ENCODE peak calls at places on chromosomes 11 and 22, in four cellular contexts. Q, L, E and J are unnamed samples.

GRCh38 chr22:24208012-24208749 is 26.9 kb downstream of the SUSD2 start:
- DNase-seq in Q (peak), L (no peak), E (no peak), J (no peak)

GRCh38 chr11:6300325-6300724 is 20.0 kb downstream of the CAVIN3 start:
- DNase-seq in Q (no peak), L (no peak), E (no peak), J (no peak)

GRCh38 chr11:121895919-121896318 is 220.1 kb downstream of the BLID start:
- DNase-seq in Q (no peak), L (no peak), E (no peak), J (no peak)

GRCh38 chr11:24298126-24298525 is 198.7 kb upstream of the LUZP2 start:
- DNase-seq in Q (no peak), L (no peak), E (no peak), J (no peak)

GRCh38 chr11:82750643-82751139 is 17.0 kb upstream of the FAM181B start:
- DNase-seq in Q (no peak), L (no peak), E (no peak), J (peak)

GRCh38 chr11:119356349-119357031 is 10.0 kb upstream of the MFRP start:
- DNase-seq in Q (no peak), L (no peak), E (peak), J (peak)

GRCh38 chr22:24205438-24206189 is 24.3 kb downstream of the SUSD2 start:
- DNase-seq in Q (no peak), L (no peak), E (no peak), J (peak)

GRCh38 chr11:134656861-134657540 is 245.0 kb upstream of the B3GAT1 start:
- DNase-seq in Q (no peak), L (no peak), E (no peak), J (no peak)

GRCh38 chr11:66478823-66479740 is 1.2 kb upstream of the DPP3 start:
- DNase-seq in Q (peak), L (no peak), E (peak), J (peak)

GRCh38 chr11:57244911-57245310 is 7.9 kb upstream of the APLNR start:
- DNase-seq in Q (no peak), L (no peak), E (no peak), J (no peak)

GRCh38 chr22:42933783-42934144 is 76.7 kb upstream of the ARFGAP3 start:
- DNase-seq in Q (peak), L (no peak), E (no peak), J (no peak)

GRCh38 chr22:36220457-36220921 is 18.8 kb downstream of the APOL2 start:
- DNase-seq in Q (no peak), L (no peak), E (no peak), J (peak)

GRCh38 chr11:118618115-118618990 is 10.9 kb downstream of the PHLDB1 start:
- DNase-seq in Q (no peak), L (no peak), E (no peak), J (no peak)

GRCh38 chr11:3639841-3640240 is 2.0 kb downstream of the ART5 start:
- DNase-seq in Q (no peak), L (no peak), E (no peak), J (no peak)

GRCh38 chr11:1305558-1306056 is 3.8 kb downstream of the TOLLIP start:
- DNase-seq in Q (no peak), L (no peak), E (no peak), J (no peak)

GRCh38 chr11:19816817-19817216 is 104.2 kb downstream of the NAV2 start:
- DNase-seq in Q (no peak), L (no peak), E (no peak), J (peak)

GRCh38 chr11:19524171-19524671 is 188.4 kb upstream of the NAV2 start:
- DNase-seq in Q (no peak), L (no peak), E (no peak), J (no peak)

DNA sequence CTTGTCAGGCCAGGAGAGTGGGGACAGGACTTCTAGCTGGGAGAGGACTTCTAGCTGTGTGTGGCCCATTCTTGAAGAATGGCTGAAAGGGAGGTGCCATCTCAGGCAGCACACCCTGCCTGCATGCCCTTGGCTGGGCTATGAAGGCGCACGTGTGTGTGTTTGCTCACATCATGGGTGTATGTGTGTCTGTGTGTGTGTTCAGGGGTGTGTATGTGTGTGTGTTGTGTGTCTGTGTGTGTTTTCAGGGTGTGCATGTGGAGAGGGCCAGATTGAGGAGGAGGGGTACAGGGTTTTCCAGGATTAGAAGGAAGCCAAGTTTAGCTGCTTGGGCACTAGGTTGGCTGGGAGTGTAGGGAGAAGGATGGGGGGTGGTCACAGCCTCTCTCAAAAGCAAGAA is 16.6 kb downstream of the TP53I11 start:
- DNase-seq in Q (no peak), L (no peak), E (no peak), J (no peak)
- H3K4me3 ChIP-seq in Q (no peak), L (no peak), E (no peak), J (no peak)

GRCh38 chr11:8688414-8689362 is 6.1 kb downstream of the RPL27A start:
- DNase-seq in Q (peak), L (peak), E (peak), J (peak)
- TF ChIP-seq REST in Q (no peak), L (peak), E (peak), J (no peak)

GRCh38 chr11:92556435-92556834 is 331.8 kb downstream of the FAT3 start:
- DNase-seq in Q (no peak), L (no peak), E (no peak), J (peak)
- TF ChIP-seq CREB1 in Q (no peak), L (no peak), E (no peak), J (no peak)

GRCh38 chr22:38966942-38967341 is 9.5 kb downstream of the APOBEC3A start:
- DNase-seq in Q (no peak), L (no peak), E (no peak), J (no peak)
- H3K4me3 ChIP-seq in Q (no peak), L (no peak), E (no peak), J (no peak)

DNA sequence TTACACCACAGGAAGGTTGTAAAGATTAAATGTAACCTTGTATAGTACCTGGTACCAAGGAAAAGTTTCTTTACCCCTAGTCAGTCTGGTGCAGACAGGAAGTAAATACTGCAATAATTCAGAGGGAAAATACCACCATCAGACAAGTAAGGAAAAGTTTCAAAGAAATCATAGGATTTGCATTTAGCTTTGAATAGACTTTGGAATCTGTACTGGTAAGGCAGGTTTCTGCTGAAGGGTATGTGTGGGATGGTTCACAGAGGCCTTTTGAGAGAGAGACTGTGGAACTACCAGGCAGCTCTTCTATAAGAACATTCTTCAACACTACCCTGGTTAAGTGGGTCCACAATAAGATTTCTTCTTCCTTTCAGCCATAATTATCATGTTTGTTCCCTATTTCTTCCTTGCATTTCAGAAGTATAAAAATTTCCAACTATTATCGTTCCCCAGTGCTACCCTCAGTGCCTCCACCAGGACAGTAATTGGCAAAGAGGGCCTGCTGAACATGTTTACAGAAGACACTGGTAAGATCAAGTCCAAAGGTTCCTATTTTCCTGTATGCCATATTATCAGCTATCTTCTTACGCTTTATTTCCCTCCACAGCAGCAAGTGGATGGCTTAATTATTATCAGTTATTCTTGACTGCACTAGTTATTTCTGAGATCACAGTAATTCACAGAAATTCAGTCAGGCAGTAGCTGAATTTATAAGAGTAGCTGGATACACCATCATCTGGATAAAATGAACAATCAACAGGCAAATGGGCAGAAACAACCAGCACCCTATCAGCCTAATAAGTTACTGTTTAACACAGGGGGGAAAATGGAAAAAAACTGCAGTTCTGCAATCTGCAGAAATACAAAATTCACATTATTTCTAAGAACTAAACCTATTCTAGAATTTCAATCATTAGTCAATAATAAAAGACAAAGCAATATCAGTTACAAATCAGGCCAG is 48.5 kb downstream of the PITPNB start:
- DNase-seq in Q (peak), L (no peak), E (no peak), J (no peak)
- TF ChIP-seq REST in Q (no peak), L (no peak), E (no peak), J (no peak)

DNA sequence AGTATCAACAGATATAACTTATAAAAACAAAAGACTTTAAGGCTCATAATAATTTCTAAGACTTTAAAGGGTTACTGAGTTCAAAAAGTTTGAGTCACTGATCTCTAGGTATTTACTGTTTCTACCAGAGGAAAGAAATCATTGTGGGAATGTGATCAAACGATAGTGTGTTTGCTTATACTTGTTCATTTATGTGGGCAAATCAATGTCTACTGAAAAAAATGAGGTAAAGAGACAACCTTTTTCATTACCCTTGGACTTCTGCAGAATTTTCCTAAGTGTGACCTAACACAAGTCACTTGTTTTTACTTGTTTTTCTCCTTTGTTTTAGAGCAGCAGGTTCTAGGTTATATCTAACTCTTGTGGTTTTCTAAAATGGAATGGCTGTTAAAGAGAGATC is 65.4 kb downstream of the PRR5L start:
- DNase-seq in Q (no peak), L (no peak), E (no peak), J (no peak)
- TF ChIP-seq CREB1 in Q (no peak), L (no peak), E (no peak), J (no peak)